ENCODE peak calls at places on chromosome 5, in eight cellular contexts. W is neuronal stem cell; E is tibial nerve; Q is CD8-positive, alpha-beta memory T cell; S is naive thymus-derived CD4-positive, alpha-beta T cell; O is uterus; F is mammary epithelial cell; M is pancreas. B is an unnamed sample.

GRCh38 chr5:179827684-179828083 is 7.0 kb downstream of the SQSTM1 start:
- DNase-seq in W (no peak), E (no peak), Q (no peak), S (no peak), O (no peak), F (peak; percentile 40), M (no peak), B (peak; percentile 70)

GRCh38 chr5:107248065-107248695 is 422.6 kb downstream of the EFNA5 start:
- DNase-seq in W (peak; percentile 48), E (peak; percentile 22), Q (peak; percentile 9), S (no peak), O (no peak), F (peak; percentile 30), M (peak; percentile 22), B (no peak)

GRCh38 chr5:34715711-34716110 is 59.6 kb downstream of the RAI14 start:
- DNase-seq in W (no peak), E (no peak), Q (no peak), S (no peak), O (no peak), F (no peak), M (no peak), B (no peak)

GRCh38 chr5:93503598-93504067 is 77.4 kb downstream of the NR2F1-AS1 start:
- DNase-seq in W (no peak), E (no peak), Q (no peak), S (no peak), O (no peak), F (peak; percentile 88), M (no peak), B (no peak)

GRCh38 chr5:95861221-95861857 is 38.8 kb upstream of the GLRX start:
- DNase-seq in W (no peak), E (peak; percentile 65), Q (no peak), S (no peak), O (peak; percentile 48), F (peak; percentile 88), M (no peak), B (peak; percentile 92)

GRCh38 chr5:11494340-11494739 is 409.9 kb downstream of the CTNND2 start:
- DNase-seq in W (no peak), E (no peak), Q (no peak), S (no peak), O (no peak), F (no peak), M (no peak), B (no peak)

GRCh38 chr5:14243768-14244167 is 100.6 kb downstream of the TRIO start:
- DNase-seq in W (no peak), E (no peak), Q (no peak), S (no peak), O (no peak), F (no peak), M (no peak), B (no peak)

GRCh38 chr5:56075361-56075760 is 80.6 kb upstream of the IL6ST start:
- DNase-seq in W (no peak), E (peak; percentile 40), Q (no peak), S (no peak), O (peak; percentile 75), F (no peak), M (no peak), B (peak; percentile 90)

GRCh38 chr5:78586251-78586650 is 62.3 kb downstream of the LHFPL2 start:
- DNase-seq in W (no peak), E (no peak), Q (no peak), S (no peak), O (no peak), F (peak; percentile 99), M (no peak), B (no peak)

GRCh38 chr5:14684757-14685156 is 20.2 kb downstream of the OTULIN start:
- DNase-seq in W (no peak), E (no peak), Q (no peak), S (no peak), O (no peak), F (no peak), M (no peak), B (no peak)

GRCh38 chr5:168916266-168916665 is 337.1 kb upstream of the PANK3 start:
- DNase-seq in W (no peak), E (peak; percentile 18), Q (no peak), S (no peak), O (peak; percentile 87), F (no peak), M (no peak), B (peak; percentile 82)

GRCh38 chr5:163609910-163610309 is 104.5 kb downstream of the MAT2B start:
- DNase-seq in W (no peak), E (no peak), Q (no peak), S (no peak), O (no peak), F (no peak), M (no peak), B (no peak)

GRCh38 chr5:149495673-149496072 is 55.6 kb downstream of the CSNK1A1 start:
- DNase-seq in W (no peak), E (no peak), Q (no peak), S (no peak), O (no peak), F (no peak), M (no peak), B (no peak)
- H3K27ac ChIP-seq in W (no peak overlapping the region), E (peak overlapping the region; percentile 71), Q (no peak overlapping the region), S (no peak overlapping the region), O (no peak overlapping the region), F (no peak overlapping the region), M (no peak overlapping the region), B (peak overlapping the region; percentile 92)

DNA sequence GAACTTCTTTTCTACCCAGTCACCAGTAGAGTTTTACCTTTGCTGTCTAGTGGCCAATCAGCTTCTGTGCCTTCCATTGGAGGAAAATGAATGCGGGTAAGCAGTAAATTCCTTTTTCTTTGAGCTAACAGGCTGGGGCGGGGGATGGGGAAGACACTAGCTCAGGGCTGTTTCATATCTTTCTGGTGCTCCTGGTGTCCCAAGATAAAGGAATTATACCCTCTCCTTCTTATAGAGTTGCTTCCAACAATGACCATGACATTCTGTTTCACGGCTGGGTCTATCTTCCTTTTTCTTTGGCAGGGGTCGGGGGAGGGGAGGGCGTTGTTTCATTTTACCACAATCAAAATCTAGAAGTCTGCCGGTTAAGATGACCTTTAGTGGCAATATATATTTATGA is 51.2 kb upstream of the RPS23 start:
- DNase-seq in W (no peak), E (no peak), Q (no peak), S (no peak), O (no peak), F (no peak), M (no peak), B (no peak)
- H3K4me1 ChIP-seq in W (peaks cover 1% of the 10 kb centered on the region), E (peaks cover 13% of the 10 kb centered on the region), Q (no peaks in the 10 kb centered on the region), S (no peaks in the 10 kb centered on the region), O (no peaks in the 10 kb centered on the region), F (no peaks in the 10 kb centered on the region), M (no peaks in the 10 kb centered on the region), B (peaks cover 5% of the 10 kb centered on the region)

GRCh38 chr5:147170603-147171002 is 64.2 kb upstream of the STK32A start:
- DNase-seq in W (no peak), E (no peak), Q (no peak), S (no peak), O (no peak), F (no peak), M (peak; percentile 23), B (no peak)
- H3K27ac ChIP-seq in W (no peak overlapping the region), E (no peak overlapping the region), Q (no peak overlapping the region), S (no peak overlapping the region), O (no peak overlapping the region), F (no peak overlapping the region), M (no peak overlapping the region), B (no peak overlapping the region)

GRCh38 chr5:1500411-1501091 is 23.2 kb downstream of the LPCAT1 start:
- DNase-seq in W (no peak), E (peak; percentile 40), Q (no peak), S (no peak), O (peak; percentile 82), F (no peak), M (peak; percentile 58), B (peak; percentile 88)
- H3K4me1 ChIP-seq in W (peaks cover 2% of the 10 kb centered on the region), E (peaks cover 48% of the 10 kb centered on the region), Q (peaks cover 37% of the 10 kb centered on the region), S (peaks cover 6% of the 10 kb centered on the region), O (peaks cover 12% of the 10 kb centered on the region), F (no peaks in the 10 kb centered on the region), M (no peaks in the 10 kb centered on the region), B (peaks cover 39% of the 10 kb centered on the region)